ENCODE peak calls at places on chromosomes 2 and 18, in four cellular contexts. W is GM12878, J is HepG2, L is SK-N-SH. G is an unnamed sample.

GRCh38 chr2:217164008-217164407 is 304.1 kb upstream of the TNP1 start:
- DNase-seq in W (no peak), J (no peak), L (no peak), G (no peak)

GRCh38 chr18:48290162-48290926 is 118.8 kb downstream of the ZBTB7C start:
- DNase-seq in W (no peak), J (no peak), L (no peak), G (no peak)

GRCh38 chr2:16330012-16330411 is 335.6 kb downstream of the CYRIA start:
- DNase-seq in W (no peak), J (peak; percentile 15), L (no peak), G (no peak)

GRCh38 chr2:223121317-223121716 is 69.3 kb downstream of the KCNE4 start:
- DNase-seq in W (no peak), J (no peak), L (no peak), G (no peak)

GRCh38 chr2:11144077-11144723 is 11.1 kb upstream of the SLC66A3 start:
- DNase-seq in W (no peak), J (no peak), L (no peak), G (no peak)

GRCh38 chr2:111202266-111203040 is 81.7 kb downstream of the BCL2L11 start:
- DNase-seq in W (no peak), J (no peak), L (no peak), G (no peak)

GRCh38 chr18:12657048-12657848 is 659 bp downstream of the SPIRE1 start:
- DNase-seq in W (no peak), J (no peak), L (peak; percentile 78), G (peak; percentile 23)

GRCh38 chr2:132544045-132544630 is 125.9 kb downstream of the LYPD1 start:
- DNase-seq in W (no peak), J (no peak), L (no peak), G (no peak)

GRCh38 chr2:212537311-212538155 is 1.1 kb downstream of the ERBB4 start:
- DNase-seq in W (no peak), J (no peak), L (peak; percentile 69), G (no peak)

GRCh38 chr2:141767051-141767450 is 363.8 kb downstream of the LRP1B start:
- DNase-seq in W (no peak), J (no peak), L (no peak), G (no peak)

GRCh38 chr2:36530178-36530982 is 67.6 kb downstream of the FEZ2 start:
- DNase-seq in W (peak; percentile 43), J (no peak), L (no peak), G (no peak)

GRCh38 chr2:19262150-19262549 is 96.3 kb downstream of the OSR1 start:
- DNase-seq in W (no peak), J (no peak), L (no peak), G (peak; percentile 9)

GRCh38 chr2:128317186-128317897 is 1.3 kb downstream of the HS6ST1 start:
- DNase-seq in W (peak; percentile 11), J (peak; percentile 63), L (peak; percentile 63), G (peak; percentile 52)

GRCh38 chr2:152240559-152241231 is 65.1 kb upstream of the STAM2 start:
- DNase-seq in W (no peak), J (no peak), L (no peak), G (no peak)
- TF ChIP-seq POLR2AphosphoS5 in W (no peak), J (no peak), L (no peak), G (no peak)

DNA sequence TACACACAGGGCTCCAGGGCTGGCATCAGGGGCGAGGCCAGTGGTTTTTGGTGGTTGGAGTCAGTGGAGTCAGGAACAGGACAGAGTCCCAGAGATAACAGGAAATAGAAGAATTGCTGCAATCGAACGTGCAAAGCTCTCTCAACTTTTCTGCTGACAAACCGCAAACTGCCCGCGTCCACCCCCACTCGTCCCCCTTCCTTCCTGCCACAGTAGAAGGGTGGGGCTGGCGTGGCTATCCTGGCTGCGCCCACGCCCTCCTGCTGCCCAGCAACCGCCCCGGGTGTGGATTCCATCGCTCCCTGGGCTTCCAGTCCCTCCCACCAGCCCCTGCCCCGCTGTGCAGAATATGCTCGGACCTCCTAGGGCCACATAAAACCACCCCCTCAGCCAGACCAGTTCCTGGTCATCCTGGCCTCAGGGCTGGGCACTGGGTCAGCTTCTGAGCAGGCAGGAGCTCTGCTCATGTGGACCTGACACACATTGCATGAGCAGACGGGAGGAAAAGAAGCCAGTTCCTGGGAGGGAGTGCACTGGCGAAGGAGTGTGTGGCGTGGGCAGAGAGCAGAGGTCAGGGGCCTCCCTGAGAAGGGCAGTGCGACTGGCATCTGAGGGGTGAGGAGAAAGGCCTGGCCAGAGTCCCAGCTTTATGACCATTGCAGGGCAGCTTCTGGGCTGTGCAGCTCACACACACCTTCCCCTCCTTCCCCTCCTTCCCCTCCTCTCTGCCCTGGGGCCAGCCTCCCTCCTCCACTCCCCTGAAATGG is 85.4 kb upstream of the ATG16L1 start:
- DNase-seq in W (no peak), J (no peak), L (peak; percentile 36), G (peak; percentile 66)
- TF ChIP-seq EP300 in W (no peak), J (no peak), L (no peak), G (no peak)

GRCh38 chr2:85501244-85501643 is 37.7 kb upstream of the MAT2A start:
- DNase-seq in W (no peak), J (peak; percentile 30), L (no peak), G (no peak)

GRCh38 chr2:85504434-85505261 is 34.3 kb upstream of the MAT2A start:
- DNase-seq in W (no peak), J (no peak), L (peak; percentile 71), G (no peak)

GRCh38 chr2:85502720-85503119 is 36.2 kb upstream of the MAT2A start:
- DNase-seq in W (no peak), J (no peak), L (no peak), G (no peak)

GRCh38 chr2:85503611-85504433 is 35.1 kb upstream of the MAT2A start:
- DNase-seq in W (no peak), J (no peak), L (no peak), G (no peak)

DNA sequence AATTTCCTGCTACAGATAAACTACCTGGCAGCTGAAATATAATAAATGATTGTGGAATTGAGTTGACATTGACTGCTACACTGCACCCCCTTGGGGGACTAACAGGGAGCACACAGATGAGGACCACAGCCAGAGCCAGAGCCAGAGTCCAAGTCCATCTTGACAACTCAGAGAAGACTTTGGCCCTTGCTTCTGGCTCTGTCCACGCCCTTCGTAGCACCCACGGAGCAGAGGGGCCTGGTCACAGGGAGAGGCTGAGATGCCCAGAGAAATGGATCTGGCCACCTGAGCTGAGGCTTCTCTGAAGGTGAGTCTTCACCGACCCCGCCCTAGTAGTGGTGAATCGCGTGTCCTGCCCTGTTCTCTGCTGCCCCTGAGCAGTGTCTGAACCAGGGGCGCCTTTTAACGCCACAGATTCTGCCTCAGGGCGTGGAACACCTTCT is 35.8 kb upstream of the MAT2A start:
- DNase-seq in W (no peak), J (peak; percentile 47), L (no peak), G (peak; percentile 67)
- H3K4me1 ChIP-seq in W (no peaks in the 10 kb centered on the region), J (peaks cover 68% of the 10 kb centered on the region), L (peaks cover 19% of the 10 kb centered on the region), G (peaks cover 46% of the 10 kb centered on the region)

GRCh38 chr2:61679096-61679495 is 140.9 kb upstream of the XPO1 start:
- DNase-seq in W (no peak), J (peak; percentile 38), L (no peak), G (no peak)
- TF ChIP-seq POLR2AphosphoS5 in W (no peak), J (no peak), L (no peak), G (no peak)

GRCh38 chr2:64230540-64230939 is 86.3 kb upstream of the PELI1 start:
- DNase-seq in W (no peak), J (no peak), L (no peak), G (no peak)
- TF ChIP-seq EP300 in W (no peak), J (no peak), L (no peak), G (no peak)

DNA sequence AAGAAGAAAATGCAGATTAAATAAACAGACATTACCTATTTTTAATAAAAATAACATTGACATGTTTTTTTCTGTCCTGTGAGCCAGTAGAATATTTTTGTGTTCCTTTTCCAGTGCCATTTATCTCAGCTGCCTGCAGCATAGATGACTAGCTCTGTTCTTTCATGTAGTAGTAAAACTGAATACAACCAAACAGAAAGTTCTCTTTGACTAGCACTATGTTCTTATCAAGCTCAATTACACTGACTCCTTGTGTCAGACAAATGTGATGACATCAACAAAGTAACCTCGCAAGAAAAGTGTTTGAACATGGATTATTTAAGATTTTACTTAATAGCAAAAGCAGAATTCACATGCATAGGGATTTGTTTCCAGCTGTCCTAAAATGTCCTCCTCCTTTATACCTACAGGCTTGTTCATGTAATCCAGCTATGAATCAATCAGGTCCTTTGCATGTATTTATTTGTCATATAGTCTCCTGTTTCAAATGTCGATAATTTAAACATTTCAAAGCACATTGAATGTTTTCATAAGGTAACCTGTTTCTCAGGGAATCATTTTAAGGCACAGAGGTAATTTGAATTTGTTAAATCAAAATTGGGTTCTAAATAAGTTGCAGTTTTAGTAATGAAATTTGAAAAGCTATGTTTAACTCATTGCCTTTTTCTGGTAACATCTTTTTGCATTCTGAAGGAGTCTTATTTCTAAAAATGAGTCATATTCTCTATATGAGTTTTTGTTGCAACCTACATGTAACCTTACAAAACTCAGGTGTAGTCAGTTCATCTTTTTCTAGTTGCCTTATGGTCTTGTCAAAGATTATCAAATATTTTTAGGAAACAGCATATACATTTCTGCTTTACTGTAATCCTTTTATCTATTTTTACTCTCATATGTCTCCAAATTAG is 215.3 kb upstream of the GULP1 start:
- DNase-seq in W (no peak), J (no peak), L (no peak), G (no peak)
- H3K4me1 ChIP-seq in W (peaks cover 23% of the 10 kb centered on the region), J (no peaks in the 10 kb centered on the region), L (no peaks in the 10 kb centered on the region), G (no peaks in the 10 kb centered on the region)

DNA sequence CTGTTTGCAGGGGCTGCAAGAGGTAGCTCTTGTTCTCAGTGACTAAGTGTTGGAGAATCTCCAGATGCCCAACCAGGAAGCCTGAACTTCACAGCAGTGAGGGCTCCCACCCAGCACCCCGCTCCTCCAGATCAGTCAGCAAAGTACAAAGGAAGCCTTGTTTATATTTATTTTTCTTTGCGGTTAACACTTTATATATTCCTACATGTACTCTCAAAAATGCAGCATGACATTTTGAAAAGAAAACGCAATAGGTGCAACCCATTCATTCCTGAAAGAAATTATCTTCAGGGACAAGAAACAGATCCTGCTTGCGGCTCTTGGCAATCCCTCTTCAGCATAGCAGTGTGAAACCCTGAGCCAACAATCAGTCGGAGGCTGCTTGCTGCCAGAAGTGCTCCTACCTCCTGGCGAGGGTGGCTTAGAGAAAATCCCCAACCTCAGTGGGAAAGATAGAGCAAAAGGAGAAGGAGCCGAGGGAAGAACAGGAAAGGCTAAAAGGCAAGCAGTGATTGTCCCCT is 66.0 kb upstream of the ATL2 start:
- DNase-seq in W (no peak), J (no peak), L (no peak), G (no peak)
- TF ChIP-seq POLR2AphosphoS5 in W (no peak), J (no peak), L (no peak), G (no peak)

DNA sequence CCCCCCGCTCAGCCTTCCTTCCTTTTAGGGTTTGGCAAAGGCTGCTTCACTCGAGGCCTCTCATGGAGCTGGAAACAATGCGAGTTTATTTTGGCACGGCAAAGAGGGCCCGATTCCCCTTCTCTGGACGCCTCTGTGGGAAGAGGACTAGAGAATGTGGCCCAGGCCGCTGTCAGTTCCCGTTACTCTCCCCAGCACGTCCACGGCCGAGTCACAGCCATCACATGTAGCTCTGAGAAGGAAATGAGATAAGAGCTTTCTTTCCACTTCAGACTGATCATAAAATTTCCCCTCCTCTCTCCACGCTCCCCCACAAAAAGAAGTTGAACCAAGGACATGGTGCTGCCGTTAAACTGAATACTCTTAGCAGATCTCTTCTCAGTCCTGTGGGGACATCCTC is 101.4 kb downstream of the MCFD2 start:
- DNase-seq in W (no peak), J (no peak), L (peak; percentile 5), G (peak; percentile 31)
- TF ChIP-seq EP300 in W (no peak), J (no peak), L (peak; percentile 33), G (peak; percentile 52)